ENCODE peak calls at places on chromosomes 4 and X, in seven cellular contexts. P is foreskin melanocyte; W is stimulated activated CD4-positive, alpha-beta T cell treated with anti-CD3 and anti-CD28 coated beads, Interleukin-12 subunit alpha, Interleukin-12 subunit beta, amount 100 ng/mL, for 24 hours; O is GM03348; Q is SK-N-DZ; G is GM10248; B is kidney tubule cell. A is an unnamed sample.
A peak's percentile ranks its signal among the peaks of the same experiment; 100 is the strongest.

GRCh38 chrX:40952855-40953254 is 132.4 kb upstream of the USP9X start:
- DNase-seq in G (peak; percentile 13), Q (no peak), B (peak; percentile 42), P (no peak), W (no peak), O (peak; percentile 3), A (no peak)

GRCh38 chr4:52659722-52660261 is 691 bp upstream of the USP46 start:
- DNase-seq in O (peak; percentile 80), Q (peak; percentile 26), G (peak; percentile 40), W (no peak), B (peak; percentile 39), P (peak; percentile 29), A (peak; percentile 70)

GRCh38 chrX:24799565-24799964 is 105.8 kb downstream of the POLA1 start:
- DNase-seq in W (no peak), Q (no peak), B (no peak), O (no peak), P (no peak), G (no peak), A (no peak)

GRCh38 chrX:65644621-65645287 is 22.7 kb upstream of the MSN start:
- DNase-seq in B (peak; percentile 76), G (no peak), O (peak; percentile 88), W (no peak), Q (no peak), P (peak; percentile 42), A (peak; percentile 12)

GRCh38 chr4:102828497-102828808 is 1.1 kb upstream of the UBE2D3 start:
- DNase-seq in P (no peak), Q (no peak), O (no peak), G (no peak), B (no peak), W (no peak), A (no peak)

GRCh38 chrX:98637451-98637850 is 1753.7 kb downstream of the RPA4 start:
- DNase-seq in W (no peak), P (no peak), O (no peak), B (no peak), G (no peak), Q (peak; percentile 92), A (no peak)

GRCh38 chrX:124035657-124036056 is 74.2 kb downstream of the STAG2 start:
- DNase-seq in W (no peak), O (no peak), Q (no peak), B (no peak), P (no peak), G (no peak), A (no peak)

GRCh38 chrX:68273887-68274286 is 159.4 kb downstream of the OPHN1 start:
- DNase-seq in O (no peak), W (no peak), P (no peak), B (no peak), G (no peak), Q (no peak), A (no peak)

GRCh38 chr4:139768366-139768765 is 102.7 kb downstream of the MGST2 start:
- DNase-seq in W (no peak), Q (no peak), G (no peak), O (peak; percentile 37), P (no peak), B (no peak), A (no peak)

GRCh38 chr4:147741190-147741788 is 9.4 kb downstream of the ARHGAP10 start:
- DNase-seq in Q (no peak), G (no peak), B (peak; percentile 35), P (no peak), W (no peak), O (peak; percentile 51), A (peak; percentile 52)

GRCh38 chr4:139576219-139576618 is 20.2 kb upstream of the SETD7 start:
- DNase-seq in B (peak; percentile 27), Q (no peak), W (no peak), O (no peak), P (no peak), G (no peak), A (no peak)

GRCh38 chr4:3037957-3038451 is 36.3 kb downstream of the HTT-AS start:
- DNase-seq in G (peak; percentile 36), W (no peak), Q (no peak), O (no peak), P (no peak), B (no peak), A (no peak)

GRCh38 chr4:55296076-55296475 is 50.0 kb upstream of the SRD5A3 start:
- DNase-seq in O (no peak), P (no peak), B (no peak), Q (no peak), W (no peak), G (no peak), A (no peak)